ENCODE peak calls at places on chromosomes 4 and X, in five cellular contexts. One of them, this sample, is unnamed.

GRCh38 chr4:161936625-161937133 is 227.1 kb downstream of the FSTL5 start:
- DNase-seq in endothelial cell of umbilical vein: peak
- DNase-seq in glutamatergic neuron: no peak
- DNase-seq in spleen: no peak
- DNase-seq in neural progenitor cell: no peak
- DNase-seq in this sample: no peak

GRCh38 chr4:926538-926937 is 5.6 kb downstream of the GAK start:
- DNase-seq in endothelial cell of umbilical vein: no peak
- DNase-seq in spleen: peak
- DNase-seq in glutamatergic neuron: peak
- DNase-seq in neural progenitor cell: peak
- DNase-seq in this sample: no peak

GRCh38 chr4:156898373-156899117 is 73.1 kb downstream of the PDGFC start:
- DNase-seq in spleen: no peak
- DNase-seq in endothelial cell of umbilical vein: no peak
- DNase-seq in glutamatergic neuron: no peak
- DNase-seq in neural progenitor cell: no peak
- DNase-seq in this sample: no peak

GRCh38 chr4:172270421-172270820 is 457.2 kb downstream of the GALNTL6 start:
- DNase-seq in endothelial cell of umbilical vein: no peak
- DNase-seq in glutamatergic neuron: no peak
- DNase-seq in neural progenitor cell: no peak
- DNase-seq in spleen: no peak
- DNase-seq in this sample: no peak

GRCh38 chr4:177051473-177052060 is 258.1 kb upstream of the NEIL3 start:
- DNase-seq in endothelial cell of umbilical vein: peak
- DNase-seq in spleen: no peak
- DNase-seq in neural progenitor cell: peak
- DNase-seq in glutamatergic neuron: no peak
- DNase-seq in this sample: no peak

GRCh38 chrX:154469114-154469513 is 10.0 kb downstream of the LAGE3 start:
- DNase-seq in endothelial cell of umbilical vein: no peak
- DNase-seq in neural progenitor cell: no peak
- DNase-seq in spleen: no peak
- DNase-seq in glutamatergic neuron: no peak
- DNase-seq in this sample: no peak

GRCh38 chrX:38095971-38096529 is 89.7 kb downstream of the SYTL5 start:
- DNase-seq in spleen: no peak
- DNase-seq in neural progenitor cell: no peak
- DNase-seq in glutamatergic neuron: no peak
- DNase-seq in endothelial cell of umbilical vein: peak
- DNase-seq in this sample: no peak

GRCh38 chr4:34619531-34620109 is 1624.7 kb downstream of the ARAP2 start:
- DNase-seq in neural progenitor cell: no peak
- DNase-seq in spleen: no peak
- DNase-seq in endothelial cell of umbilical vein: no peak
- DNase-seq in glutamatergic neuron: no peak
- DNase-seq in this sample: no peak

GRCh38 chrX:40821780-40822179 is 86.4 kb upstream of the MED14 start:
- DNase-seq in endothelial cell of umbilical vein: no peak
- DNase-seq in spleen: no peak
- DNase-seq in neural progenitor cell: no peak
- DNase-seq in glutamatergic neuron: no peak
- DNase-seq in this sample: no peak

GRCh38 chrX:120514236-120514635 is 45.1 kb upstream of the LAMP2 start:
- DNase-seq in glutamatergic neuron: no peak
- DNase-seq in endothelial cell of umbilical vein: peak
- DNase-seq in neural progenitor cell: peak
- DNase-seq in spleen: no peak
- DNase-seq in this sample: no peak

GRCh38 chr4:100372432-100372831 is 145.4 kb downstream of the EMCN start:
- DNase-seq in glutamatergic neuron: no peak
- DNase-seq in neural progenitor cell: peak
- DNase-seq in endothelial cell of umbilical vein: no peak
- DNase-seq in spleen: no peak
- DNase-seq in this sample: no peak

GRCh38 chrX:138929905-138930304 is 218.4 kb upstream of the FGF13 start:
- DNase-seq in endothelial cell of umbilical vein: no peak
- DNase-seq in neural progenitor cell: no peak
- DNase-seq in glutamatergic neuron: no peak
- DNase-seq in spleen: no peak
- DNase-seq in this sample: no peak

GRCh38 chrX:47502591-47503222 is 19.7 kb upstream of the ZNF41 start:
- DNase-seq in glutamatergic neuron: no peak
- DNase-seq in spleen: no peak
- DNase-seq in endothelial cell of umbilical vein: no peak
- DNase-seq in neural progenitor cell: no peak
- DNase-seq in this sample: no peak

GRCh38 chr4:38461342-38461741 is 202.7 kb upstream of the KLF3 start:
- DNase-seq in endothelial cell of umbilical vein: no peak
- DNase-seq in neural progenitor cell: no peak
- DNase-seq in spleen: no peak
- DNase-seq in glutamatergic neuron: no peak
- DNase-seq in this sample: no peak

GRCh38 chrX:8314881-8315280 is 143.8 kb upstream of the VCX2 start:
- DNase-seq in spleen: no peak
- DNase-seq in endothelial cell of umbilical vein: no peak
- DNase-seq in glutamatergic neuron: no peak
- DNase-seq in neural progenitor cell: no peak
- DNase-seq in this sample: no peak

GRCh38 chrX:132025085-132025484 is 2.0 kb downstream of the STK26 start:
- DNase-seq in spleen: no peak
- DNase-seq in endothelial cell of umbilical vein: no peak
- DNase-seq in neural progenitor cell: peak
- DNase-seq in glutamatergic neuron: no peak
- DNase-seq in this sample: peak

This sample was measured in retina.